ENCODE peak calls at places on chromosomes 7 and 10, in nine cellular contexts. One of them, this sample, is unnamed.

GRCh38 chr7:138727336-138728099 is 26.4 kb upstream of the SVOPL start:
- DNase-seq in activated T-cell treated with anti-CD3 and anti-CD28 coated beads for 4 hours: no peak
- DNase-seq in heart right ventricle: no peak
- DNase-seq in GM19239: no peak
- DNase-seq in GM23248: no peak
- DNase-seq in fibroblast of lung: no peak
- DNase-seq in sciatic nerve: no peak
- DNase-seq in suprapubic skin: no peak
- DNase-seq in brain microvascular endothelial cell: no peak
- DNase-seq in this sample: no peak

GRCh38 chr10:71367279-71367678 is 29.4 kb upstream of the CDH23 start:
- DNase-seq in activated T-cell treated with anti-CD3 and anti-CD28 coated beads for 4 hours: no peak
- DNase-seq in heart right ventricle: no peak
- DNase-seq in GM19239: no peak
- DNase-seq in GM23248: peak
- DNase-seq in fibroblast of lung: no peak
- DNase-seq in sciatic nerve: no peak
- DNase-seq in suprapubic skin: no peak
- DNase-seq in brain microvascular endothelial cell: no peak
- DNase-seq in this sample: no peak

GRCh38 chr7:66146701-66147100 is 32.1 kb downstream of the CRCP start:
- DNase-seq in activated T-cell treated with anti-CD3 and anti-CD28 coated beads for 4 hours: no peak
- DNase-seq in heart right ventricle: no peak
- DNase-seq in GM19239: no peak
- DNase-seq in GM23248: peak
- DNase-seq in fibroblast of lung: peak
- DNase-seq in sciatic nerve: no peak
- DNase-seq in suprapubic skin: no peak
- DNase-seq in brain microvascular endothelial cell: no peak
- DNase-seq in this sample: no peak

GRCh38 chr7:108290344-108291134 is 160.4 kb upstream of the LAMB4 start:
- DNase-seq in activated T-cell treated with anti-CD3 and anti-CD28 coated beads for 4 hours: no peak
- DNase-seq in heart right ventricle: no peak
- DNase-seq in GM19239: no peak
- DNase-seq in GM23248: no peak
- DNase-seq in fibroblast of lung: peak
- DNase-seq in sciatic nerve: no peak
- DNase-seq in suprapubic skin: no peak
- DNase-seq in brain microvascular endothelial cell: no peak
- DNase-seq in this sample: no peak

GRCh38 chr7:155266440-155266839 is 31.2 kb upstream of the INSIG1 start:
- DNase-seq in activated T-cell treated with anti-CD3 and anti-CD28 coated beads for 4 hours: no peak
- DNase-seq in heart right ventricle: no peak
- DNase-seq in GM19239: no peak
- DNase-seq in GM23248: no peak
- DNase-seq in fibroblast of lung: no peak
- DNase-seq in sciatic nerve: no peak
- DNase-seq in suprapubic skin: no peak
- DNase-seq in brain microvascular endothelial cell: no peak
- DNase-seq in this sample: no peak

GRCh38 chr10:117131390-117132327 is 6.4 kb downstream of the VAX1 start:
- DNase-seq in activated T-cell treated with anti-CD3 and anti-CD28 coated beads for 4 hours: peak
- DNase-seq in heart right ventricle: no peak
- DNase-seq in GM19239: peak
- DNase-seq in GM23248: no peak
- DNase-seq in fibroblast of lung: no peak
- DNase-seq in sciatic nerve: peak
- DNase-seq in suprapubic skin: no peak
- DNase-seq in brain microvascular endothelial cell: no peak
- DNase-seq in this sample: no peak

GRCh38 chr10:22016046-22016705 is 12.6 kb upstream of the DNAJC1 start:
- DNase-seq in activated T-cell treated with anti-CD3 and anti-CD28 coated beads for 4 hours: no peak
- DNase-seq in heart right ventricle: no peak
- DNase-seq in GM19239: no peak
- DNase-seq in GM23248: peak
- DNase-seq in fibroblast of lung: peak
- DNase-seq in sciatic nerve: no peak
- DNase-seq in suprapubic skin: no peak
- DNase-seq in brain microvascular endothelial cell: no peak
- DNase-seq in this sample: no peak

GRCh38 chr7:15368653-15369052 is 193.2 kb downstream of the AGMO start:
- DNase-seq in activated T-cell treated with anti-CD3 and anti-CD28 coated beads for 4 hours: no peak
- DNase-seq in heart right ventricle: no peak
- DNase-seq in GM19239: no peak
- DNase-seq in GM23248: no peak
- DNase-seq in fibroblast of lung: no peak
- DNase-seq in sciatic nerve: no peak
- DNase-seq in suprapubic skin: no peak
- DNase-seq in brain microvascular endothelial cell: no peak
- DNase-seq in this sample: no peak

GRCh38 chr7:96654630-96655188 is 54.9 kb downstream of the SEM1 start:
- DNase-seq in activated T-cell treated with anti-CD3 and anti-CD28 coated beads for 4 hours: no peak
- DNase-seq in heart right ventricle: no peak
- DNase-seq in GM19239: no peak
- DNase-seq in GM23248: no peak
- DNase-seq in fibroblast of lung: no peak
- DNase-seq in sciatic nerve: no peak
- DNase-seq in suprapubic skin: no peak
- DNase-seq in brain microvascular endothelial cell: no peak
- DNase-seq in this sample: no peak

GRCh38 chr10:132146271-132146671 is 40.5 kb upstream of the DPYSL4 start:
- DNase-seq in activated T-cell treated with anti-CD3 and anti-CD28 coated beads for 4 hours: no peak
- DNase-seq in heart right ventricle: no peak
- DNase-seq in GM19239: no peak
- DNase-seq in GM23248: no peak
- DNase-seq in fibroblast of lung: no peak
- DNase-seq in sciatic nerve: no peak
- DNase-seq in suprapubic skin: no peak
- DNase-seq in brain microvascular endothelial cell: no peak
- DNase-seq in this sample: no peak

GRCh38 chr10:112362833-112363232 is 11.1 kb upstream of the ACSL5 start:
- DNase-seq in activated T-cell treated with anti-CD3 and anti-CD28 coated beads for 4 hours: no peak
- DNase-seq in heart right ventricle: peak
- DNase-seq in GM19239: no peak
- DNase-seq in GM23248: peak
- DNase-seq in fibroblast of lung: peak
- DNase-seq in sciatic nerve: no peak
- DNase-seq in suprapubic skin: no peak
- DNase-seq in brain microvascular endothelial cell: no peak
- DNase-seq in this sample: no peak

GRCh38 chr7:148014473-148014872 is 576.1 kb upstream of the C7orf33 start:
- DNase-seq in activated T-cell treated with anti-CD3 and anti-CD28 coated beads for 4 hours: no peak
- DNase-seq in heart right ventricle: no peak
- DNase-seq in GM19239: no peak
- DNase-seq in GM23248: no peak
- DNase-seq in fibroblast of lung: no peak
- DNase-seq in sciatic nerve: no peak
- DNase-seq in suprapubic skin: no peak
- DNase-seq in brain microvascular endothelial cell: no peak
- DNase-seq in this sample: no peak

GRCh38 chr7:18855796-18856195 is 261.6 kb downstream of the TWIST1 start:
- DNase-seq in activated T-cell treated with anti-CD3 and anti-CD28 coated beads for 4 hours: no peak
- DNase-seq in heart right ventricle: no peak
- DNase-seq in GM19239: no peak
- DNase-seq in GM23248: no peak
- DNase-seq in fibroblast of lung: peak
- DNase-seq in sciatic nerve: no peak
- DNase-seq in suprapubic skin: no peak
- DNase-seq in brain microvascular endothelial cell: peak
- DNase-seq in this sample: no peak

GRCh38 chr7:80392229-80393169 is 119.4 kb downstream of the GNAT3 start:
- DNase-seq in activated T-cell treated with anti-CD3 and anti-CD28 coated beads for 4 hours: no peak
- DNase-seq in heart right ventricle: no peak
- DNase-seq in GM19239: no peak
- DNase-seq in GM23248: peak
- DNase-seq in fibroblast of lung: peak
- DNase-seq in sciatic nerve: no peak
- DNase-seq in suprapubic skin: no peak
- DNase-seq in brain microvascular endothelial cell: no peak
- DNase-seq in this sample: no peak

GRCh38 chr7:119890631-119891030 is 382.3 kb upstream of the KCND2 start:
- DNase-seq in activated T-cell treated with anti-CD3 and anti-CD28 coated beads for 4 hours: no peak
- DNase-seq in heart right ventricle: no peak
- DNase-seq in GM19239: no peak
- DNase-seq in GM23248: no peak
- DNase-seq in fibroblast of lung: no peak
- DNase-seq in sciatic nerve: no peak
- DNase-seq in suprapubic skin: no peak
- DNase-seq in brain microvascular endothelial cell: no peak
- DNase-seq in this sample: no peak

GRCh38 chr7:75925717-75926435 is 10.9 kb downstream of the POR start:
- DNase-seq in activated T-cell treated with anti-CD3 and anti-CD28 coated beads for 4 hours: no peak
- DNase-seq in heart right ventricle: peak
- DNase-seq in GM19239: no peak
- DNase-seq in GM23248: no peak
- DNase-seq in fibroblast of lung: no peak
- DNase-seq in sciatic nerve: no peak
- DNase-seq in suprapubic skin: no peak
- DNase-seq in brain microvascular endothelial cell: no peak
- DNase-seq in this sample: no peak

GRCh38 chr10:59708816-59709471 is 706 bp downstream of the SLC16A9 start:
- DNase-seq in activated T-cell treated with anti-CD3 and anti-CD28 coated beads for 4 hours: no peak
- DNase-seq in heart right ventricle: peak
- DNase-seq in GM19239: peak
- DNase-seq in GM23248: peak
- DNase-seq in fibroblast of lung: no peak
- DNase-seq in sciatic nerve: peak
- DNase-seq in suprapubic skin: no peak
- DNase-seq in brain microvascular endothelial cell: no peak
- DNase-seq in this sample: no peak

GRCh38 chr10:133474833-133475734 is 21.3 kb downstream of the SCART1 start:
- DNase-seq in activated T-cell treated with anti-CD3 and anti-CD28 coated beads for 4 hours: no peak
- DNase-seq in heart right ventricle: no peak
- DNase-seq in GM19239: no peak
- DNase-seq in GM23248: no peak
- DNase-seq in fibroblast of lung: no peak
- DNase-seq in sciatic nerve: no peak
- DNase-seq in suprapubic skin: no peak
- DNase-seq in brain microvascular endothelial cell: no peak
- DNase-seq in this sample: no peak

GRCh38 chr10:117539271-117539876 is 3.2 kb upstream of the EMX2 start:
- DNase-seq in activated T-cell treated with anti-CD3 and anti-CD28 coated beads for 4 hours: no peak
- DNase-seq in heart right ventricle: no peak
- DNase-seq in GM19239: no peak
- DNase-seq in GM23248: no peak
- DNase-seq in fibroblast of lung: no peak
- DNase-seq in sciatic nerve: no peak
- DNase-seq in suprapubic skin: no peak
- DNase-seq in brain microvascular endothelial cell: no peak
- DNase-seq in this sample: no peak

GRCh38 chr10:117004627-117005453 is at the start of gene SHTN1:
- DNase-seq in activated T-cell treated with anti-CD3 and anti-CD28 coated beads for 4 hours: peak
- DNase-seq in heart right ventricle: peak
- DNase-seq in GM19239: no peak
- DNase-seq in GM23248: peak
- DNase-seq in fibroblast of lung: peak
- DNase-seq in sciatic nerve: peak
- DNase-seq in suprapubic skin: peak
- DNase-seq in brain microvascular endothelial cell: peak
- DNase-seq in this sample: peak

GRCh38 chr7:2771274-2771711 is 72.8 kb downstream of the GNA12 start:
- DNase-seq in activated T-cell treated with anti-CD3 and anti-CD28 coated beads for 4 hours: no peak
- DNase-seq in heart right ventricle: no peak
- DNase-seq in GM19239: no peak
- DNase-seq in GM23248: no peak
- DNase-seq in fibroblast of lung: no peak
- DNase-seq in sciatic nerve: no peak
- DNase-seq in suprapubic skin: no peak
- DNase-seq in brain microvascular endothelial cell: no peak
- DNase-seq in this sample: no peak

This sample was measured in hepatic stellate cell.